ENCODE peak calls at places on chromosomes 12 and 14, in seven cellular contexts. One of them, this sample, is unnamed.
A peak's percentile ranks its signal among the peaks of the same experiment; 100 is the strongest.

GRCh38 chr14:98444077-98444476 is 827.9 kb downstream of the BCL11B start:
- DNase-seq in stomach: no peak
- DNase-seq in GM12878: no peak
- DNase-seq in esophagus muscularis mucosa: no peak
- DNase-seq in right lobe of liver: no peak
- DNase-seq in tibial nerve: no peak
- DNase-seq in body of pancreas: no peak
- DNase-seq in this sample: no peak

GRCh38 chr14:60654303-60654925 is 5.1 kb upstream of the SIX1 start:
- DNase-seq in stomach: no peak
- DNase-seq in GM12878: no peak
- DNase-seq in esophagus muscularis mucosa: no peak
- DNase-seq in right lobe of liver: no peak
- DNase-seq in tibial nerve: no peak
- DNase-seq in body of pancreas: no peak
- DNase-seq in this sample: no peak

GRCh38 chr12:8817856-8818255 is 4.6 kb upstream of the A2ML1 start:
- DNase-seq in stomach: no peak
- DNase-seq in GM12878: no peak
- DNase-seq in esophagus muscularis mucosa: no peak
- DNase-seq in right lobe of liver: no peak
- DNase-seq in tibial nerve: no peak
- DNase-seq in body of pancreas: no peak
- DNase-seq in this sample: no peak

GRCh38 chr12:104279164-104279563 is 24.4 kb upstream of the EID3 start:
- DNase-seq in stomach: no peak
- DNase-seq in GM12878: no peak
- DNase-seq in esophagus muscularis mucosa: no peak
- DNase-seq in right lobe of liver: no peak
- DNase-seq in tibial nerve: no peak
- DNase-seq in body of pancreas: no peak
- DNase-seq in this sample: no peak

GRCh38 chr12:54725233-54725843 is 77.2 kb upstream of the DCD start:
- DNase-seq in stomach: no peak
- DNase-seq in GM12878: no peak
- DNase-seq in esophagus muscularis mucosa: no peak
- DNase-seq in right lobe of liver: no peak
- DNase-seq in tibial nerve: no peak
- DNase-seq in body of pancreas: peak; percentile 7
- DNase-seq in this sample: no peak

GRCh38 chr12:132513458-132514135 is 23.6 kb downstream of the FBRSL1 start:
- DNase-seq in stomach: no peak
- DNase-seq in GM12878: no peak
- DNase-seq in esophagus muscularis mucosa: no peak
- DNase-seq in right lobe of liver: no peak
- DNase-seq in tibial nerve: no peak
- DNase-seq in body of pancreas: no peak
- DNase-seq in this sample: no peak

GRCh38 chr14:73500360-73500759 is 9.6 kb downstream of the RIOX1 start:
- DNase-seq in stomach: no peak
- DNase-seq in GM12878: no peak
- DNase-seq in esophagus muscularis mucosa: no peak
- DNase-seq in right lobe of liver: no peak
- DNase-seq in tibial nerve: no peak
- DNase-seq in body of pancreas: peak; percentile 19
- DNase-seq in this sample: no peak

GRCh38 chr14:22875748-22876319 is 4.3 kb downstream of the LRP10 start:
- DNase-seq in stomach: no peak
- DNase-seq in GM12878: no peak
- DNase-seq in esophagus muscularis mucosa: no peak
- DNase-seq in right lobe of liver: no peak
- DNase-seq in tibial nerve: no peak
- DNase-seq in body of pancreas: no peak
- DNase-seq in this sample: no peak

GRCh38 chr14:36941783-36942521 is 230.5 kb downstream of the SLC25A21 start:
- DNase-seq in stomach: peak; percentile 77
- DNase-seq in GM12878: no peak
- DNase-seq in esophagus muscularis mucosa: no peak
- DNase-seq in right lobe of liver: peak; percentile 78
- DNase-seq in tibial nerve: peak; percentile 72
- DNase-seq in body of pancreas: peak; percentile 67
- DNase-seq in this sample: peak; percentile 77

GRCh38 chr14:23562822-23563472 is 4.6 kb downstream of the AP1G2 start:
- DNase-seq in stomach: peak; percentile 58
- DNase-seq in GM12878: no peak
- DNase-seq in esophagus muscularis mucosa: no peak
- DNase-seq in right lobe of liver: no peak
- DNase-seq in tibial nerve: no peak
- DNase-seq in body of pancreas: peak; percentile 53
- DNase-seq in this sample: no peak

GRCh38 chr14:74984241-74985027 is 18.3 kb upstream of the EIF2B2 start:
- DNase-seq in stomach: no peak
- DNase-seq in GM12878: no peak
- DNase-seq in esophagus muscularis mucosa: no peak
- DNase-seq in right lobe of liver: no peak
- DNase-seq in tibial nerve: no peak
- DNase-seq in body of pancreas: no peak
- DNase-seq in this sample: no peak

GRCh38 chr12:124786065-124786964 is 77.3 kb downstream of the SCARB1 start:
- DNase-seq in stomach: peak; percentile 87
- DNase-seq in GM12878: no peak
- DNase-seq in esophagus muscularis mucosa: peak; percentile 94
- DNase-seq in right lobe of liver: no peak
- DNase-seq in tibial nerve: no peak
- DNase-seq in body of pancreas: peak; percentile 73
- DNase-seq in this sample: no peak

GRCh38 chr12:716506-716905 is 35.9 kb upstream of the WNK1 start:
- DNase-seq in stomach: no peak
- DNase-seq in GM12878: no peak
- DNase-seq in esophagus muscularis mucosa: no peak
- DNase-seq in right lobe of liver: no peak
- DNase-seq in tibial nerve: no peak
- DNase-seq in body of pancreas: no peak
- DNase-seq in this sample: no peak

GRCh38 chr12:114447274-114447716 is 41.4 kb upstream of the TBX5 start:
- DNase-seq in stomach: no peak
- DNase-seq in GM12878: no peak
- DNase-seq in esophagus muscularis mucosa: no peak
- DNase-seq in right lobe of liver: peak; percentile 48
- DNase-seq in tibial nerve: no peak
- DNase-seq in body of pancreas: no peak
- DNase-seq in this sample: no peak

GRCh38 chr12:88600272-88600671 is 20.0 kb upstream of the KITLG start:
- DNase-seq in stomach: no peak
- DNase-seq in GM12878: no peak
- DNase-seq in esophagus muscularis mucosa: no peak
- DNase-seq in right lobe of liver: no peak
- DNase-seq in tibial nerve: no peak
- DNase-seq in body of pancreas: no peak
- DNase-seq in this sample: no peak

GRCh38 chr14:70045715-70046535 is 142.8 kb downstream of the SLC8A3 start:
- DNase-seq in stomach: peak; percentile 86
- DNase-seq in GM12878: no peak
- DNase-seq in esophagus muscularis mucosa: no peak
- DNase-seq in right lobe of liver: peak; percentile 84
- DNase-seq in tibial nerve: no peak
- DNase-seq in body of pancreas: peak; percentile 85
- DNase-seq in this sample: no peak

GRCh38 chr14:23183479-23183878 is at the start of gene SLC7A8:
- DNase-seq in stomach: peak; percentile 71
- DNase-seq in GM12878: no peak
- DNase-seq in esophagus muscularis mucosa: no peak
- DNase-seq in right lobe of liver: peak; percentile 64
- DNase-seq in tibial nerve: peak; percentile 35
- DNase-seq in body of pancreas: peak; percentile 63
- DNase-seq in this sample: peak; percentile 75

GRCh38 chr12:124713041-124713435 is 145.6 kb upstream of the NCOR2 start:
- DNase-seq in stomach: peak; percentile 57
- DNase-seq in GM12878: peak; percentile 4
- DNase-seq in esophagus muscularis mucosa: no peak
- DNase-seq in right lobe of liver: peak; percentile 72
- DNase-seq in tibial nerve: peak; percentile 42
- DNase-seq in body of pancreas: peak; percentile 73
- DNase-seq in this sample: peak; percentile 82

GRCh38 chr12:79301181-79301580 is 389.6 kb downstream of the PAWR start:
- DNase-seq in stomach: no peak
- DNase-seq in GM12878: no peak
- DNase-seq in esophagus muscularis mucosa: no peak
- DNase-seq in right lobe of liver: no peak
- DNase-seq in tibial nerve: no peak
- DNase-seq in body of pancreas: no peak
- DNase-seq in this sample: no peak

GRCh38 chr12:50326636-50327284 is 43.4 kb upstream of the LIMA1 start:
- DNase-seq in stomach: peak; percentile 54
- DNase-seq in GM12878: no peak
- DNase-seq in esophagus muscularis mucosa: no peak
- DNase-seq in right lobe of liver: no peak
- DNase-seq in tibial nerve: no peak
- DNase-seq in body of pancreas: peak; percentile 59
- DNase-seq in this sample: no peak

GRCh38 chr14:97975960-97976359 is 1178.8 kb downstream of the VRK1 start:
- DNase-seq in stomach: no peak
- DNase-seq in GM12878: no peak
- DNase-seq in esophagus muscularis mucosa: no peak
- DNase-seq in right lobe of liver: no peak
- DNase-seq in tibial nerve: no peak
- DNase-seq in body of pancreas: no peak
- DNase-seq in this sample: no peak

GRCh38 chr12:79367016-79367575 is 323.7 kb downstream of the PAWR start:
- DNase-seq in stomach: no peak
- DNase-seq in GM12878: no peak
- DNase-seq in esophagus muscularis mucosa: no peak
- DNase-seq in right lobe of liver: no peak
- DNase-seq in tibial nerve: no peak
- DNase-seq in body of pancreas: no peak
- DNase-seq in this sample: no peak

GRCh38 chr12:26226629-26227375 is 31.4 kb downstream of the SSPN start:
- DNase-seq in stomach: peak; percentile 30
- DNase-seq in GM12878: no peak
- DNase-seq in esophagus muscularis mucosa: no peak
- DNase-seq in right lobe of liver: no peak
- DNase-seq in tibial nerve: no peak
- DNase-seq in body of pancreas: peak; percentile 43
- DNase-seq in this sample: no peak

GRCh38 chr14:73753043-73753886 is 39.1 kb upstream of the PNMA1 start:
- DNase-seq in stomach: peak; percentile 76
- DNase-seq in GM12878: no peak
- DNase-seq in esophagus muscularis mucosa: no peak
- DNase-seq in right lobe of liver: peak; percentile 87
- DNase-seq in tibial nerve: no peak
- DNase-seq in body of pancreas: peak; percentile 62
- DNase-seq in this sample: peak; percentile 88

GRCh38 chr12:88111074-88111652 is 30.7 kb downstream of the CEP290 start:
- DNase-seq in stomach: no peak
- DNase-seq in GM12878: peak; percentile 2
- DNase-seq in esophagus muscularis mucosa: no peak
- DNase-seq in right lobe of liver: no peak
- DNase-seq in tibial nerve: no peak
- DNase-seq in body of pancreas: no peak
- DNase-seq in this sample: no peak

GRCh38 chr12:51915003-51915625 is 7.8 kb downstream of the ACVRL1 start:
- DNase-seq in stomach: no peak
- DNase-seq in GM12878: no peak
- DNase-seq in esophagus muscularis mucosa: no peak
- DNase-seq in right lobe of liver: peak; percentile 18
- DNase-seq in tibial nerve: no peak
- DNase-seq in body of pancreas: no peak
- DNase-seq in this sample: no peak

DNA sequence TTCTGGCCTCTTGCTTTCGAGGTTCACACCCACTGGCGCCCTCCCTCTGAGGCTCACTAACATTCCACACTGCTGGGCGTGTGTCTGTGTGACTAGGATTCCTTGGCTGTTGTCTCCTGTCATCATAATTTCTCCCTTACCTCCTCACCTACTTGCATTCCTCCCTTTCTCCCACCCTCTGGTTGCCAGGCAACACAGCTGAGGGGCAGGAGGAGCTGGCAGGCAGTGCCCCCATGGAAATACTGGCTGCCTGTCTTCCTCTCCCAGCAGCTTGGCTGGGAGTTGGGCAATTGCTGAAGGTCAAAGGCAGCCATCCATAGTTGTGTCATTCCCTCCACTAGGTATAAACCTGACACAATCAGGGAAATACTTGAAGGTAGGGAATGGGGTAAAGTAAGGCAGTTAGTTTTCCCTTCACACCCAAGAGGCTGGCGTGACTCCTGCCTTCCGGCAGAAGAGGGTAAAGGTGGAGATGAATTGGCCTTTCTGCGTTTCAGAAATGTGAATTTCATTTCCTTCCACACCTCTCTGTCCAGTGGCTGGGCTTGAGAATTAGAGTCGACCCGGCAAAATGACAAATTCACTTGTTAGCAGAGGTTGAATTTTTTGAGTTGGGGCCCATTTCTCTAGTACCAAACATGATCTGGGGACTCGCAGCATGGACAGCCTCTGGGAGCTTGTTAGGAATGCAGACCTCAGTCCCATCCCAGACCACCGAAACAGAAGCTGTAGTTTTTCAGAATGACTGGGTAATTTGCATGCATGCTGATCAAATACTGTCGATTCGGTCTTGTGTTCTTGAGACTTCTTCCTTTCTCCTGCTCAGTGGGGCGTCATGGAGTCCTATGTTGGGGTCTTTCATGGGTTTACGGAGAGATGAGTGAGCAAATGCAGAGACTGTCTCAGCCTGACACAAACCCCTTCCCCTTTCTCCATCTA is 24.3 kb upstream of the EMP1 start:
- DNase-seq in stomach: no peak
- DNase-seq in GM12878: no peak
- DNase-seq in esophagus muscularis mucosa: peak; percentile 26
- DNase-seq in right lobe of liver: peak; percentile 87
- DNase-seq in tibial nerve: no peak
- DNase-seq in body of pancreas: peak; percentile 44
- DNase-seq in this sample: no peak
- H3K4me1 ChIP-seq in stomach: peaks cover 8% of the 10 kb centered on the region
- H3K4me1 ChIP-seq in GM12878: peaks cover 23% of the 10 kb centered on the region
- H3K4me1 ChIP-seq in esophagus muscularis mucosa: peaks cover 18% of the 10 kb centered on the region
- H3K4me1 ChIP-seq in right lobe of liver: no peaks in the 10 kb centered on the region
- H3K4me1 ChIP-seq in tibial nerve: no peaks in the 10 kb centered on the region
- H3K4me1 ChIP-seq in body of pancreas: no peaks in the 10 kb centered on the region
- H3K4me1 ChIP-seq in this sample: no peaks in the 10 kb centered on the region

GRCh38 chr12:69583203-69583602 is 2.1 kb upstream of the CCT2 start:
- DNase-seq in stomach: no peak
- DNase-seq in GM12878: no peak
- DNase-seq in esophagus muscularis mucosa: no peak
- DNase-seq in right lobe of liver: no peak
- DNase-seq in tibial nerve: no peak
- DNase-seq in body of pancreas: no peak
- DNase-seq in this sample: no peak
- TF ChIP-seq CTCF in stomach: no peak
- TF ChIP-seq CTCF in GM12878: no peak
- TF ChIP-seq CTCF in esophagus muscularis mucosa: no peak
- TF ChIP-seq CTCF in right lobe of liver: no peak
- TF ChIP-seq CTCF in tibial nerve: no peak
- TF ChIP-seq CTCF in body of pancreas: no peak
- TF ChIP-seq CTCF in this sample: no peak

GRCh38 chr14:102819790-102820330 is 42.6 kb downstream of the TRAF3 start:
- DNase-seq in stomach: no peak
- DNase-seq in GM12878: no peak
- DNase-seq in esophagus muscularis mucosa: no peak
- DNase-seq in right lobe of liver: no peak
- DNase-seq in tibial nerve: no peak
- DNase-seq in body of pancreas: no peak
- DNase-seq in this sample: no peak
- TF ChIP-seq POLR2A in stomach: no peak
- TF ChIP-seq POLR2A in GM12878: peak; percentile 57
- TF ChIP-seq POLR2A in esophagus muscularis mucosa: no peak
- TF ChIP-seq POLR2A in right lobe of liver: no peak
- TF ChIP-seq POLR2A in tibial nerve: no peak
- TF ChIP-seq POLR2A in body of pancreas: no peak
- TF ChIP-seq POLR2A in this sample: no peak

GRCh38 chr12:22729431-22729830 is 104.5 kb downstream of the ETNK1 start:
- DNase-seq in stomach: no peak
- DNase-seq in GM12878: no peak
- DNase-seq in esophagus muscularis mucosa: no peak
- DNase-seq in right lobe of liver: no peak
- DNase-seq in tibial nerve: no peak
- DNase-seq in body of pancreas: no peak
- DNase-seq in this sample: no peak
- H3K4me1 ChIP-seq in stomach: peaks cover 6% of the 10 kb centered on the region
- H3K4me1 ChIP-seq in GM12878: no peaks in the 10 kb centered on the region
- H3K4me1 ChIP-seq in esophagus muscularis mucosa: peaks cover 13% of the 10 kb centered on the region
- H3K4me1 ChIP-seq in right lobe of liver: no peaks in the 10 kb centered on the region
- H3K4me1 ChIP-seq in tibial nerve: no peaks in the 10 kb centered on the region
- H3K4me1 ChIP-seq in body of pancreas: no peaks in the 10 kb centered on the region
- H3K4me1 ChIP-seq in this sample: no peaks in the 10 kb centered on the region